ENCODE peak calls at places on chromosomes 12 and 14, in nine cellular contexts. K, Q, F, H, U, L, M, X and Y are unnamed samples.

GRCh38 chr14:67490201-67490600 is 1.7 kb upstream of the TMEM229B start:
- DNase-seq in K (no peak), Q (no peak), F (no peak), H (no peak), U (no peak), L (no peak), M (no peak), X (no peak), Y (no peak)

GRCh38 chr12:132345126-132345525 is 15.7 kb upstream of the GALNT9 start:
- DNase-seq in K (no peak), Q (no peak), F (no peak), H (no peak), U (no peak), L (no peak), M (no peak), X (no peak), Y (no peak)

GRCh38 chr12:102024765-102025164 is 37.0 kb downstream of the WASHC3 start:
- DNase-seq in K (no peak), Q (no peak), F (no peak), H (no peak), U (no peak), L (no peak), M (no peak), X (no peak), Y (peak)

GRCh38 chr12:120224304-120225199 is 23.6 kb upstream of the RPLP0 start:
- DNase-seq in K (no peak), Q (no peak), F (peak), H (no peak), U (no peak), L (no peak), M (no peak), X (no peak), Y (peak)

GRCh38 chr14:25400607-25401206 is 350.8 kb upstream of the STXBP6 start:
- DNase-seq in K (peak), Q (peak), F (peak), H (peak), U (peak), L (peak), M (no peak), X (peak), Y (peak)

GRCh38 chr14:36295642-36296627 is 24.5 kb downstream of the MBIP start:
- DNase-seq in K (no peak), Q (no peak), F (no peak), H (no peak), U (no peak), L (no peak), M (no peak), X (no peak), Y (peak)

GRCh38 chr12:508795-509194 is 49.1 kb downstream of the B4GALNT3 start:
- DNase-seq in K (peak), Q (no peak), F (no peak), H (no peak), U (no peak), L (no peak), M (no peak), X (no peak), Y (no peak)

GRCh38 chr12:51847830-51848727 is at the start of gene FIGNL2:
- DNase-seq in K (no peak), Q (no peak), F (no peak), H (no peak), U (no peak), L (peak), M (no peak), X (no peak), Y (no peak)

GRCh38 chr14:46344327-46344937 is 307.1 kb downstream of the RPL10L start:
- DNase-seq in K (peak), Q (peak), F (no peak), H (no peak), U (peak), L (no peak), M (no peak), X (no peak), Y (no peak)

GRCh38 chr12:1496162-1496925 is 98.0 kb downstream of the FBXL14 start:
- DNase-seq in K (no peak), Q (no peak), F (no peak), H (peak), U (no peak), L (peak), M (no peak), X (no peak), Y (peak)

GRCh38 chr12:29447285-29447975 is 50.1 kb downstream of the OVCH1 start:
- DNase-seq in K (no peak), Q (no peak), F (no peak), H (no peak), U (no peak), L (no peak), M (no peak), X (no peak), Y (no peak)

GRCh38 chr12:109494348-109494881 is 17.0 kb downstream of the UBE3B start:
- DNase-seq in K (no peak), Q (peak), F (no peak), H (no peak), U (no peak), L (no peak), M (no peak), X (no peak), Y (no peak)

GRCh38 chr12:11182529-11182928 is 4.2 kb downstream of the TAS2R42 start:
- DNase-seq in K (no peak), Q (no peak), F (no peak), H (no peak), U (no peak), L (no peak), M (no peak), X (no peak), Y (no peak)

GRCh38 chr12:126708492-126708896 is 1558.5 kb upstream of the TMEM132C start:
- DNase-seq in K (no peak), Q (no peak), F (no peak), H (peak), U (no peak), L (no peak), M (peak), X (no peak), Y (peak)

GRCh38 chr14:64906022-64906421 is 8.2 kb upstream of the CHURC1 start:
- DNase-seq in K (no peak), Q (no peak), F (no peak), H (no peak), U (no peak), L (no peak), M (no peak), X (no peak), Y (no peak)

GRCh38 chr12:44852483-44852882 is 23.6 kb downstream of the NELL2 start:
- DNase-seq in K (no peak), Q (no peak), F (no peak), H (no peak), U (no peak), L (no peak), M (no peak), X (no peak), Y (no peak)

GRCh38 chr12:66235626-66236281 is 46.7 kb downstream of the IRAK3 start:
- DNase-seq in K (no peak), Q (no peak), F (no peak), H (peak), U (no peak), L (peak), M (no peak), X (no peak), Y (peak)

GRCh38 chr14:68857671-68858070 is 64.8 kb upstream of the ZFP36L1 start:
- DNase-seq in K (no peak), Q (no peak), F (no peak), H (no peak), U (no peak), L (no peak), M (no peak), X (no peak), Y (no peak)

GRCh38 chr12:33438025-33438772 is 1.4 kb downstream of the SYT10 start:
- DNase-seq in K (no peak), Q (no peak), F (no peak), H (no peak), U (no peak), L (no peak), M (no peak), X (no peak), Y (no peak)

GRCh38 chr14:34111933-34112332 is 161.1 kb upstream of the EGLN3 start:
- DNase-seq in K (no peak), Q (no peak), F (no peak), H (no peak), U (no peak), L (no peak), M (no peak), X (no peak), Y (no peak)

GRCh38 chr12:57842342-57843294 is 3.9 kb downstream of the CTDSP2 start:
- DNase-seq in K (no peak), Q (no peak), F (no peak), H (no peak), U (peak), L (peak), M (peak), X (no peak), Y (no peak)

GRCh38 chr12:70842942-70843341 is 77.6 kb downstream of the PTPRR start:
- DNase-seq in K (no peak), Q (no peak), F (no peak), H (no peak), U (no peak), L (no peak), M (no peak), X (no peak), Y (no peak)

GRCh38 chr12:6376079-6376941 is 947 bp upstream of the SCNN1A start:
- DNase-seq in K (no peak), Q (peak), F (peak), H (peak), U (no peak), L (peak), M (peak), X (no peak), Y (peak)

GRCh38 chr14:51862171-51862838 is 1.9 kb downstream of the GNG2 start:
- DNase-seq in K (no peak), Q (no peak), F (no peak), H (no peak), U (peak), L (peak), M (no peak), X (no peak), Y (no peak)

GRCh38 chr14:51147183-51147582 is 52.3 kb upstream of the TRIM9 start:
- DNase-seq in K (no peak), Q (peak), F (no peak), H (no peak), U (no peak), L (no peak), M (no peak), X (no peak), Y (peak)